ENCODE peak calls at places on chromosomes 1 and 21, in four cellular contexts. T, O, L and I are unnamed samples.

GRCh38 chr1:156980551-156980950 is 60.1 kb downstream of the LRRC71 start:
- DNase-seq in T (no peak), L (no peak), O (no peak), I (no peak)

GRCh38 chr1:157966034-157966671 is 27.3 kb upstream of the KIRREL1 start:
- DNase-seq in T (no peak), O (no peak), L (no peak), I (no peak)

GRCh38 chr1:85862456-85862855 is 154.2 kb upstream of the ZNHIT6 start:
- DNase-seq in O (no peak), T (no peak), L (no peak), I (no peak)

GRCh38 chr1:214126697-214127146 is 138.9 kb downstream of the PROX1 start:
- DNase-seq in T (no peak), L (no peak), O (no peak), I (no peak)

GRCh38 chr1:15455522-15455921 is 1.0 kb upstream of the CELA2A start:
- DNase-seq in O (no peak), T (no peak), L (peak; percentile 35), I (peak; percentile 96)

GRCh38 chr1:3236361-3236760 is 167.4 kb downstream of the PRDM16 start:
- DNase-seq in T (no peak), L (no peak), O (no peak), I (no peak)

GRCh38 chr21:42096593-42096992 is 25.5 kb downstream of the UMODL1 start:
- DNase-seq in O (no peak), T (no peak), L (no peak), I (no peak)

GRCh38 chr1:198657550-198658064 is 18.8 kb downstream of the PTPRC start:
- DNase-seq in L (no peak), O (no peak), T (no peak), I (no peak)

GRCh38 chr1:167862432-167863076 is 51.4 kb downstream of the ADCY10 start:
- DNase-seq in L (no peak), T (no peak), O (no peak), I (no peak)

GRCh38 chr1:202964755-202965440 is 2.2 kb downstream of the CYB5R1 start:
- DNase-seq in L (no peak), T (no peak), O (no peak), I (no peak)

GRCh38 chr21:45974073-45975016 is 7.2 kb upstream of the COL6A1 start:
- DNase-seq in L (no peak), T (peak; percentile 32), O (no peak), I (no peak)

GRCh38 chr1:12208271-12208670 is 21.6 kb upstream of the VPS13D start:
- DNase-seq in T (no peak), O (no peak), L (no peak), I (no peak)

GRCh38 chr1:204736861-204737260 is 51.3 kb upstream of the LRRN2 start:
- DNase-seq in L (no peak), T (no peak), O (no peak), I (no peak)

GRCh38 chr21:32727728-32728454 is at the start of gene SYNJ1:
- DNase-seq in T (peak; percentile 95), O (peak; percentile 97), L (peak; percentile 71), I (peak; percentile 76)
- TF ChIP-seq POLR2AphosphoS5 in T (no peak), O (peak; percentile 71), L (no peak), I (peak; percentile 56)

GRCh38 chr1:91793189-91793588 is 92.8 kb downstream of the TGFBR3 start:
- DNase-seq in L (no peak), T (no peak), O (no peak), I (no peak)
- TF ChIP-seq SPI1 in L (no peak), T (no peak), O (no peak), I (no peak)

DNA sequence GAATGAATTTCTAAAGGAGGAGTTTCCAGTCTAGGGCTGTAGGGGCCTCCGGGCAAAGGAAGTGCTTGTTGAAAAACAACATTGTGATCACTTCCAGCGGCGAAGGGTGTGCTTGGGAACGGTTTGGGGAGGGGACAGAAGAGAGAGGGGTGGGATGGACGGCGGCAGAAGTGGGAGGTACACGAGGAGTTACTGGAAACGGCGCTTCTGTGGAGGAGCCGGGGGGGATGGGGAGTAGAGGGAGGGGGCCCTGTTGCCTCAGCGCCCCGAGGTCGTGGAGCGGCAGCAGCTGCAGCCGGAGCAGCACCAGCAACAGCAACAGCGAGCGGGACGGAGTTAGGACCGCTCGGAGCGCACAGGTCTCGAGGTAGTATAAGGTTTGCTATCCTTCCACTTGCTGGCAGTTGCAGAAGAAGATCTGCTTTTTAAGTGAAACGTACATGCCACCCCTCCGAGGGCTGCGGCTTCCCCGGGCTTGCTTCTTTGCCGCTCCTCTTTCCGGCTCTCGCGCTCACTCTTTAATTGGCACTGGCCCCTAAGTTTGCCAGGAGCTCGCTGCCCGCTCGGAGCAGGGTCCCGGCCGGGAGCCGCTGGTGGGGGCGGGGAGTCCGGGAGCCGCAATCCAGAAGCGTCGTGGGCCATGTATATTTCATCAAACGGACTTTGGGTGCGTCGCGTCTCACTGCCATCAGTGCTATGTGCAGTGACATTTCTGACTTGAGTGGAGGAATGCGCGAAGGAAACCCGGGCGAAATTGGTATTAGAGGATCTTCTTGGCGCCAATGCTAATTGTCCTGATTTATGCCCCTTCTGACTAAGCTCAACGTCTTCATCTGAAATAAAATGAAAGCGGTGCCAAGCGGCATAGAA is 771 bp upstream of the NTNG1 start:
- DNase-seq in T (no peak), O (no peak), L (no peak), I (peak; percentile 18)
- TF ChIP-seq POLR2AphosphoS5 in T (no peak), O (no peak), L (no peak), I (no peak)

DNA sequence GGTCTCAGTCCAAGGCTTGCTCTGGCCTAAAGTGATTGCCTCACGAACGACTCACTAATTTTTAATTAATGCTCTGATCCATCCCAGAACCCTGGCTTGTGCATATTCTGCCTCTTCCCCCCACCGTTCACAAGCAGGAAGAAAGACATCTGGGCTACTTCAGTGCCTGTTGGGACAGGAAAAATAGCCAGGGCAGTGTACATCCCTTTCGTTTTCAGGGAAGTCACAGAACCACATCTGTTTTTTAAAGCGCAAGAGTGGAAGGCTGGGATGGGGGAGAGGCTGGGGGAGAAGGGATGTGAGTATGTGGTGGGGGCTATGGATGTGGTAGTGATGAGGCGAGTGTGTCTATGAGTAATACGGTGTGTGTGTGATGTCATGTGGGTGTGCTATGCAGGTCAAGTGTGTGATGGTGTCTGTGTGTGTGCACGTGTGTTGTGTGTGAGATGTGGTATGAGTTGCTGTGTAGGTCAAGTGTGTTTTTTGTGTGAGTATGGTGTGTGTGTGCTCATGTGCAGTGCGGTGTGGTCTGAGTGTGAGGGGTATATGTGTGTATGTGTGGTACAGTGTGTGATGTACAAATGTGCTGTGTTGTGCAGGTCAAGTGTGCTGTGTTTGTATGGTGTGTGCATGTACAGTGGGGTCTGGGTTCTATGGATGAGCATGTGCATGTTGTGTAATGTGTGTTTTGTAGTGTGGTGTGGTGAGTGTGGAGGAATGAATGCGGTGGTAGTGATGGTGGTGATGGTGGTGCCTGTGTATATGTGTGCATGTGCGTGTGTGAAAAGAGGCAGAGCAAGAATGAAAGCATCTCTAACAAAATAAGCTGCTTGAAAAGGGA is 64.9 kb upstream of the SYT6 start:
- DNase-seq in O (no peak), L (no peak), T (no peak), I (no peak)
- TF ChIP-seq SPI1 in O (no peak), L (no peak), T (no peak), I (no peak)

GRCh38 chr1:225449261-225449660 is 21.4 kb upstream of the LBR start:
- DNase-seq in T (no peak), L (no peak), O (no peak), I (no peak)

GRCh38 chr1:225447001-225447615 is 19.3 kb upstream of the LBR start:
- DNase-seq in T (no peak), O (no peak), L (no peak), I (no peak)

GRCh38 chr1:225446298-225446941 is 18.6 kb upstream of the LBR start:
- DNase-seq in O (no peak), L (no peak), T (no peak), I (no peak)

GRCh38 chr1:225448146-225448805 is 20.4 kb upstream of the LBR start:
- DNase-seq in O (no peak), L (no peak), T (no peak), I (no peak)

GRCh38 chr1:225447649-225448048 is 19.8 kb upstream of the LBR start:
- DNase-seq in T (no peak), L (no peak), O (no peak), I (no peak)
- TF ChIP-seq POLR2AphosphoS5 in T (no peak), L (no peak), O (no peak), I (no peak)

GRCh38 chr1:153393926-153394325 is 3.1 kb upstream of the S100A8 start:
- DNase-seq in L (no peak), O (peak; percentile 20), T (no peak), I (peak; percentile 66)
- TF ChIP-seq SPI1 in L (no peak), O (no peak), T (no peak), I (no peak)

DNA sequence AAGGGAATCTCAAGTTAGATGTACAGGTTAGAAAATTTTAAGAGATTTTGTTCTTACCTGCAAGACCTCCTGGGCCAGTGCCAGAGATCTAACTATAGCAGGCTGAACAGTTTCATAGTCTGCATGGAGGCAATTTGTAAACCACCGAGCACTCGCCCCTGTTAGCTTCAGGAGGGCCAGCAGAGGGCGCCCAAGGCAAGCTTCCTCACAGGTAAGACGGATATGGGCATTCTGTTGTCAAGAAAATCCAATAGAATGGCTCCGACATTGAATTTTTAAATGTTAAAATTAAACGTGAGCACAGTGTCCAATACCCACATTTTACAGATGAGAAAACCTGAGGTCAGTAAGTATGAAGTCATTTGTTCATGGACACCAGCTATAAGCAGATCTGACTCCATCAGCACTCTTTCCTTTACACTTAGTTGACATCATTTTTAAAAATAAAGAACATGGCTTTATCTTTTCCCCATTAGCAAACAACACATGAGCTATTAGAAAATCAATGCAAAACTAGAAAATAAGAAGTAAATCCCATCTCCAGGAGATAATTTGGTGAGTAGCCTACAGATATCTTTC is 2.2 kb downstream of the REG4 start:
- DNase-seq in L (peak; percentile 11), T (peak; percentile 33), O (peak; percentile 68), I (peak; percentile 31)
- TF ChIP-seq POLR2AphosphoS5 in L (no peak), T (no peak), O (no peak), I (no peak)

DNA sequence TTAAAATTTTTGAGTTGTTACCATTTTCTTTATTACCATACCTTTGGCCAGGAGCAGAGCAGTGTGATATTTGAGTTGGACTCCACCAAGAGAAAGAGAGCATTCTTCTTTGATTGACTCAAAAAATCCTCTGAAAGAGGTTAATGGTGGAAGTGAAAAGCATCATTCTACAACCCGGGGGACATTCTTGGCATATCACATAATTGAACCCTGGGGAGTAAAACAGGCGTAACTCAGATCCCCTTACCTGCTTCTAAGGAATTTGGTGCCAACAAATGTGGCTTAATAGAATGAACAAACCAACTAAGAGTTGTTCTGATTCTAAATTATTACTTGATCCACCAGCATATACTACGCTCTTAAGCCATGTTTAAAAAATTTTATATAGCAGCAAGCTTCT is 351.1 kb upstream of the DEPDC1 start:
- DNase-seq in O (no peak), L (no peak), T (no peak), I (no peak)
- TF ChIP-seq SPI1 in O (no peak), L (no peak), T (no peak), I (no peak)

GRCh38 chr1:173430707-173431662 is 46.1 kb upstream of the PRDX6 start:
- DNase-seq in O (peak; percentile 79), T (no peak), L (no peak), I (peak; percentile 71)
- TF ChIP-seq POLR2AphosphoS5 in O (no peak), T (no peak), L (no peak), I (no peak)